ENCODE peak calls at places on chromosomes 4 and X, in four cellular contexts. K is K562, J is HepG2, U is GM12878. M is an unnamed sample.

GRCh38 chrX:51860679-51861078 is 32.7 kb upstream of the MAGED1 start:
- DNase-seq in K (peak), J (peak), U (no peak), M (peak)

GRCh38 chr4:82704156-82704555 is 94.4 kb downstream of the SCD5 start:
- DNase-seq in K (no peak), J (no peak), U (no peak), M (no peak)

GRCh38 chr4:188002346-188002745 is 6.8 kb downstream of the ZFP42 start:
- DNase-seq in K (no peak), J (no peak), U (no peak), M (no peak)

GRCh38 chrX:57906790-57907189 is 3.5 kb downstream of the ZXDA start:
- DNase-seq in K (no peak), J (no peak), U (no peak), M (no peak)

GRCh38 chrX:53441531-53442321 is 7.6 kb upstream of the HSD17B10 start:
- DNase-seq in K (no peak), J (peak), U (peak), M (peak)

GRCh38 chrX:139052461-139052860 is 340.9 kb upstream of the FGF13 start:
- DNase-seq in K (no peak), J (no peak), U (no peak), M (no peak)

GRCh38 chr4:2417196-2417764 is 1.2 kb downstream of the ZFYVE28 start:
- DNase-seq in K (no peak), J (no peak), U (no peak), M (peak)

GRCh38 chr4:86963697-86964096 is 28.9 kb downstream of the AFF1 start:
- DNase-seq in K (peak), J (no peak), U (no peak), M (no peak)

GRCh38 chr4:5753366-5753765 is 42.4 kb downstream of the EVC start:
- DNase-seq in K (no peak), J (no peak), U (no peak), M (no peak)

GRCh38 chr4:99856166-99856565 is 38.1 kb downstream of the LAMTOR3 start:
- DNase-seq in K (peak), J (no peak), U (no peak), M (no peak)

GRCh38 chr4:147736458-147736857 is 4.6 kb downstream of the ARHGAP10 start:
- DNase-seq in K (no peak), J (no peak), U (no peak), M (no peak)

GRCh38 chrX:50812995-50813842 is 775 bp downstream of the SHROOM4 start:
- DNase-seq in K (no peak), J (no peak), U (no peak), M (peak)

GRCh38 chr4:35124116-35124515 is 1120.2 kb downstream of the ARAP2 start:
- DNase-seq in K (no peak), J (no peak), U (no peak), M (no peak)

GRCh38 chr4:102600689-102601088 is 99.5 kb downstream of the NFKB1 start:
- DNase-seq in K (no peak), J (no peak), U (no peak), M (no peak)

GRCh38 chr4:74293558-74293957 is 14.7 kb upstream of the EPGN start:
- DNase-seq in K (no peak), J (no peak), U (no peak), M (no peak)

GRCh38 chr4:125994024-125994423 is 679.3 kb downstream of the FAT4 start:
- DNase-seq in K (no peak), J (no peak), U (no peak), M (no peak)

GRCh38 chrX:109600114-109600710 is 24.8 kb downstream of the KCNE5 start:
- DNase-seq in K (no peak), J (no peak), U (no peak), M (peak)

GRCh38 chrX:80817002-80817401 is 7.3 kb upstream of the BRWD3 start:
- DNase-seq in K (no peak), J (no peak), U (no peak), M (no peak)

GRCh38 chr4:187128226-187128625 is 404.6 kb upstream of the FAT1 start:
- DNase-seq in K (no peak), J (no peak), U (no peak), M (no peak)

GRCh38 chr4:139223682-139224317 is 46.8 kb upstream of the ELF2 start:
- DNase-seq in K (peak), J (no peak), U (no peak), M (no peak)
- TF ChIP-seq NFIC in K (no peak), J (no peak), U (no peak), M (peak)

GRCh38 chrX:136629084-136629750 is 18.7 kb upstream of the CD40LG start:
- DNase-seq in K (no peak), J (no peak), U (no peak), M (no peak)
- TF ChIP-seq NFIC in K (no peak), J (no peak), U (no peak), M (no peak)

GRCh38 chr4:111466821-111467605 is 678.2 kb upstream of the FAM241A start:
- DNase-seq in K (no peak), J (no peak), U (no peak), M (no peak)

DNA sequence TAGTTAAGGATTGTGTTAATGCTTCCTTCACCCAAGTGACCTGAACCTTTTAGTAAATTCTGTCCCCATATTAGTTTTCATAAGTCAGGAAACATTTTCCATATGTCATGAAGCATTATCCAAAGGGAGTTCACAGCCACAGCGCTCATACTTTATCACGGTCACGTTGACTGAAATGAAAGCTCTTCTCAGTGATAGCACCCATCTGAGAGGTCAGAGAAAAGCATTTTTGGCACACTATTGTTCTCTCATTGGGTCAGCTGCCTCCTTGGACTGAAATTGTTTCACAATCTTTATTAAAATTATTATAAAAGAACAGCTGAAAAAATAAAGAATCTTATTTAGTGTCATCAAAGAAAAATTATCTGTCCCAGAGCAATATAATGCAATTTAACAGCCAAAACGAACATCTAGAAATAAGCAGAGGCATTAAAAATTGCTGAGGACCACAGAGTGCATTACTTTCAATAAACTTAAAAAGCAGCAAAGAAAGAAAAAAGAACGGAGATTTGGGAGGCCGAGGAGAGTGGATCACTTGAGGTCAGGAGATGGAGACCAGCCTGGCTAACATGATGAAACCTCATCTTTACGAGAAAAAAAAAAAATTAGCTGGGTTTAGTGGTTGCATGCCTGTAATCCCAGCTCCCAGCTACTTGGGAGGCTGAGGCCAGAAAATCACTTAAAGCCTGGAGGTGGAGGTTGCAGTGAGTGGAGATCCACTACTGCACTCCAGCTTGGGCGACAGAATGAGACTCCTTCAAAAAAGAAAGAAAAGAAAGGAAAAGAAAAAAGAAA is 680.8 kb upstream of the FAM241A start:
- DNase-seq in K (no peak), J (no peak), U (no peak), M (no peak)
- TF ChIP-seq NFIC in K (no peak), J (no peak), U (no peak), M (no peak)

GRCh38 chr4:101033986-101034385 is 313.3 kb downstream of the PPP3CA start:
- DNase-seq in K (no peak), J (no peak), U (no peak), M (no peak)
- TF ChIP-seq NFIC in K (no peak), J (no peak), U (no peak), M (no peak)